ENCODE peak calls at places on chromosomes 3 and 15, in six cellular contexts. D, E, M, W, U and Y are unnamed samples.
A peak's percentile ranks its signal among the peaks of the same experiment; 100 is the strongest.

GRCh38 chr15:101086394-101087171 is 165.3 kb downstream of the CHSY1 start:
- DNase-seq in W (no peak), U (no peak), E (no peak), M (no peak), D (no peak), Y (no peak)

GRCh38 chr3:113867506-113867905 is 28.9 kb downstream of the GRAMD1C start:
- DNase-seq in W (no peak), U (peak; percentile 79), D (no peak), M (no peak), E (no peak), Y (no peak)

GRCh38 chr15:88704791-88705768 is 66.3 kb downstream of the ISG20 start:
- DNase-seq in D (peak; percentile 5), W (peak; percentile 51), U (no peak), E (peak; percentile 62), M (no peak), Y (peak; percentile 32)

GRCh38 chr3:3189102-3189727 is 9.7 kb upstream of the CRBN start:
- DNase-seq in W (no peak), U (peak; percentile 19), M (no peak), E (no peak), D (no peak), Y (no peak)

GRCh38 chr15:90872481-90873184 is 4.2 kb downstream of the FURIN start:
- DNase-seq in U (peak; percentile 80), D (no peak), W (no peak), M (no peak), E (no peak), Y (no peak)

GRCh38 chr15:68206711-68207151 is 1.6 kb upstream of the CALML4 start:
- DNase-seq in M (no peak), D (no peak), E (no peak), U (no peak), W (no peak), Y (no peak)

GRCh38 chr3:19467761-19468160 is 319.5 kb downstream of the KCNH8 start:
- DNase-seq in M (no peak), D (no peak), E (no peak), U (no peak), W (no peak), Y (no peak)

GRCh38 chr15:101578443-101578894 is 73.7 kb downstream of the TM2D3 start:
- DNase-seq in U (no peak), W (no peak), M (no peak), D (no peak), E (peak; percentile 45), Y (peak; percentile 34)